ENCODE peak calls at places on chromosomes 16 and 17, in five cellular contexts. P, S, L, J and Q are unnamed samples.

GRCh38 chr17:44637066-44637465 is 19.2 kb upstream of the MEIOC start:
- DNase-seq in P (no peak), S (no peak), L (no peak), J (no peak), Q (no peak)

GRCh38 chr16:88310796-88311605 is 71.8 kb upstream of the ZNF469 start:
- DNase-seq in P (peak; percentile 31), S (no peak), L (no peak), J (no peak), Q (no peak)

GRCh38 chr16:88566158-88566557 is 4.0 kb upstream of the ZC3H18 start:
- DNase-seq in P (peak; percentile 70), S (peak; percentile 63), L (no peak), J (peak; percentile 72), Q (peak; percentile 38)

GRCh38 chr16:57403965-57404817 is at the start of gene CCL17:
- DNase-seq in P (no peak), S (no peak), L (no peak), J (no peak), Q (peak; percentile 13)

GRCh38 chr17:49472527-49472926 is 22.6 kb upstream of the NGFR start:
- DNase-seq in P (no peak), S (no peak), L (no peak), J (no peak), Q (no peak)

GRCh38 chr17:13158511-13159240 is 140.8 kb upstream of the ELAC2 start:
- DNase-seq in P (no peak), S (no peak), L (no peak), J (no peak), Q (no peak)

GRCh38 chr17:79135628-79136405 is 61.2 kb downstream of the ENGASE start:
- DNase-seq in P (no peak), S (no peak), L (no peak), J (no peak), Q (no peak)

GRCh38 chr17:48024149-48025039 is 13.2 kb downstream of the COPZ2 start:
- DNase-seq in P (peak; percentile 72), S (no peak), L (no peak), J (peak; percentile 28), Q (no peak)

GRCh38 chr17:68972119-68972704 is 17.0 kb upstream of the ABCA8 start:
- DNase-seq in P (peak; percentile 7), S (peak; percentile 39), L (no peak), J (no peak), Q (no peak)

GRCh38 chr16:48536600-48537200 is 73.3 kb downstream of the N4BP1 start:
- DNase-seq in P (no peak), S (no peak), L (no peak), J (no peak), Q (no peak)

GRCh38 chr17:81870155-81870977 is 771 bp downstream of the ARHGDIA start:
- DNase-seq in P (peak; percentile 47), S (peak; percentile 39), L (no peak), J (no peak), Q (no peak)

GRCh38 chr16:74734361-74735161 is 33.9 kb upstream of the MLKL start:
- DNase-seq in P (peak; percentile 25), S (no peak), L (no peak), J (no peak), Q (no peak)

GRCh38 chr16:4780235-4780634 is 7.9 kb downstream of the SEPTIN12 start:
- DNase-seq in P (peak; percentile 33), S (no peak), L (no peak), J (no peak), Q (no peak)

GRCh38 chr16:57720142-57720575 is 15.4 kb upstream of the KATNB1 start:
- DNase-seq in P (peak; percentile 63), S (peak; percentile 42), L (no peak), J (peak; percentile 35), Q (peak; percentile 38)

GRCh38 chr17:57948169-57948554 is 7.0 kb downstream of the CUEDC1 start:
- DNase-seq in P (no peak), S (no peak), L (no peak), J (no peak), Q (no peak)

GRCh38 chr17:16930571-16931317 is 41.2 kb downstream of the TNFRSF13B start:
- DNase-seq in P (no peak), S (no peak), L (no peak), J (no peak), Q (no peak)